ENCODE peak calls at places on chromosome 21, in ten cellular contexts. N is left kidney, G is dorsolateral prefrontal cortex, X is kidney epithelial cell, A is testis, L is brain microvascular endothelial cell, R is NCI-H1105, C is GM04504, F is ACHN, Z is T1000. E is an unnamed sample.

GRCh38 chr21:45880097-45881068 is 101.2 kb upstream of the COL6A1 start:
- DNase-seq in R (peak; percentile 23), C (peak; percentile 69), N (peak; percentile 92), Z (no peak), L (peak; percentile 76), X (no peak), A (peak; percentile 77), G (peak; percentile 59), F (peak; percentile 75), E (no peak)

GRCh38 chr21:46229133-46229922 is 754 bp upstream of the LSS start:
- DNase-seq in N (peak; percentile 83), F (peak; percentile 18), L (no peak), A (no peak), Z (no peak), X (no peak), R (peak; percentile 72), C (no peak), G (no peak), E (no peak)

GRCh38 chr21:23016617-23017016 is 2018.4 kb downstream of the NCAM2 start:
- DNase-seq in L (no peak), G (no peak), Z (no peak), X (no peak), R (no peak), F (peak; percentile 17), C (no peak), A (peak; percentile 70), N (peak; percentile 26), E (no peak)

GRCh38 chr21:29546071-29546470 is 247.3 kb downstream of the BACH1 start:
- DNase-seq in L (no peak), Z (no peak), N (no peak), C (no peak), F (no peak), X (no peak), G (no peak), A (no peak), R (no peak), E (no peak)

GRCh38 chr21:41506005-41506404 is 2.0 kb downstream of the TMPRSS2 start:
- DNase-seq in G (no peak), R (no peak), X (no peak), N (no peak), F (no peak), L (no peak), C (no peak), A (no peak), Z (no peak), E (no peak)

GRCh38 chr21:26836546-26836945 is 8.7 kb downstream of the ADAMTS1 start:
- DNase-seq in A (no peak), C (no peak), X (no peak), Z (no peak), G (no peak), R (no peak), L (no peak), F (peak; percentile 12), N (no peak), E (no peak)

GRCh38 chr21:44579833-44580144 is 615 bp downstream of the KRTAP10-5 start:
- DNase-seq in L (no peak), X (no peak), Z (no peak), F (no peak), N (no peak), A (no peak), R (no peak), G (no peak), C (no peak), E (no peak)

GRCh38 chr21:37914211-37914900 is 1.9 kb downstream of the KCNJ6 start:
- DNase-seq in N (peak; percentile 94), Z (peak; percentile 11), A (peak; percentile 30), G (no peak), R (peak; percentile 53), C (no peak), X (no peak), L (peak; percentile 3), F (peak; percentile 4), E (no peak)

GRCh38 chr21:38993561-38993960 is 187.8 kb downstream of the ETS2 start:
- DNase-seq in F (peak; percentile 81), G (no peak), C (peak; percentile 74), Z (peak; percentile 60), N (peak; percentile 71), L (peak; percentile 93), A (peak; percentile 80), X (no peak), R (no peak), E (peak; percentile 57)

GRCh38 chr21:36113647-36114428 is 21.0 kb upstream of the CBR3 start:
- DNase-seq in G (no peak), R (no peak), A (peak; percentile 67), N (no peak), C (no peak), X (no peak), F (no peak), L (no peak), Z (no peak), E (no peak)

GRCh38 chr21:45922648-45923047 is 58.9 kb upstream of the COL6A1 start:
- DNase-seq in N (no peak), Z (no peak), X (no peak), F (no peak), R (no peak), G (no peak), A (no peak), L (no peak), C (no peak), E (no peak)

GRCh38 chr21:33428669-33429068 is 25.5 kb downstream of the IFNGR2 start:
- DNase-seq in R (no peak), G (no peak), X (no peak), A (no peak), N (no peak), F (peak; percentile 53), L (no peak), Z (peak; percentile 83), C (no peak), E (no peak)

GRCh38 chr21:41768371-41769042 is 1.7 kb upstream of the RIPK4 start:
- DNase-seq in N (peak; percentile 90), A (no peak), C (peak; percentile 77), L (peak; percentile 60), X (peak; percentile 64), G (peak; percentile 39), F (peak; percentile 67), Z (peak; percentile 37), R (peak; percentile 32), E (no peak)

GRCh38 chr21:32782698-32783097 is 11.1 kb upstream of the PAXBP1 start:
- DNase-seq in L (no peak), R (no peak), G (no peak), F (no peak), C (no peak), N (no peak), A (no peak), Z (no peak), X (no peak), E (no peak)

GRCh38 chr21:21156919-21157318 is 158.7 kb downstream of the NCAM2 start:
- DNase-seq in A (no peak), X (no peak), L (no peak), C (no peak), Z (no peak), N (no peak), G (no peak), R (no peak), F (no peak), E (no peak)

GRCh38 chr21:20949884-20950283 is 48.3 kb upstream of the NCAM2 start:
- DNase-seq in L (no peak), C (no peak), A (no peak), Z (no peak), N (no peak), F (no peak), R (no peak), G (no peak), X (no peak), E (no peak)

GRCh38 chr21:44442266-44443125 is 12.8 kb upstream of the LRRC3 start:
- DNase-seq in Z (no peak), G (peak; percentile 33), R (no peak), C (no peak), A (no peak), L (no peak), N (no peak), F (no peak), X (no peak), E (no peak)

GRCh38 chr21:22164912-22165311 is 1166.7 kb downstream of the NCAM2 start:
- DNase-seq in N (no peak), Z (no peak), A (no peak), R (no peak), L (no peak), G (no peak), C (no peak), F (no peak), X (no peak), E (no peak)

GRCh38 chr21:42237161-42237560 is 18.2 kb downstream of the ABCG1 start:
- DNase-seq in A (no peak), N (no peak), R (no peak), X (no peak), Z (no peak), C (no peak), G (no peak), L (no peak), F (no peak), E (no peak)

GRCh38 chr21:14826630-14827029 is 238.2 kb downstream of the NRIP1 start:
- DNase-seq in G (no peak), F (no peak), R (no peak), C (no peak), A (no peak), N (no peak), Z (no peak), L (no peak), X (no peak), E (no peak)

GRCh38 chr21:38459490-38459889 is 38.8 kb downstream of the ERG start:
- DNase-seq in A (no peak), F (no peak), C (no peak), L (no peak), X (no peak), N (no peak), Z (no peak), R (no peak), G (no peak), E (no peak)

GRCh38 chr21:32448803-32449594 is 36.5 kb downstream of the EVA1C start:
- DNase-seq in Z (no peak), N (no peak), R (no peak), G (no peak), F (no peak), A (no peak), C (no peak), X (no peak), L (peak; percentile 16), E (no peak)

GRCh38 chr21:43703068-43703880 is 15.7 kb upstream of the PDXK start:
- DNase-seq in L (peak; percentile 69), G (no peak), A (peak; percentile 79), R (no peak), Z (no peak), N (peak; percentile 83), C (peak; percentile 64), X (no peak), F (peak; percentile 35), E (no peak)

GRCh38 chr21:16047857-16048256 is 318.1 kb downstream of the USP25 start:
- DNase-seq in F (no peak), L (no peak), X (no peak), A (no peak), C (no peak), Z (no peak), R (no peak), G (no peak), N (peak; percentile 57), E (no peak)

GRCh38 chr21:34132202-34132601 is 58.8 kb downstream of the MRPS6 start:
- DNase-seq in G (no peak), R (no peak), X (no peak), A (no peak), C (no peak), N (no peak), L (no peak), Z (no peak), F (no peak), E (no peak)

GRCh38 chr21:46063734-46064680 is 33.9 kb upstream of the COL6A2 start:
- DNase-seq in R (no peak), N (no peak), G (no peak), F (no peak), L (no peak), A (no peak), C (no peak), Z (no peak), X (no peak), E (no peak)

GRCh38 chr21:41407541-41408460 is 18.2 kb upstream of the MX1 start:
- DNase-seq in L (no peak), F (no peak), X (no peak), A (no peak), Z (no peak), N (no peak), R (no peak), C (no peak), G (no peak), E (no peak)

GRCh38 chr21:44758141-44758561 is 43.5 kb downstream of the UBE2G2 start:
- DNase-seq in G (no peak), F (no peak), N (no peak), C (no peak), Z (no peak), L (no peak), X (no peak), R (no peak), A (no peak), E (no peak)

E was measured in epithelial cell of proximal tubule.